ENCODE peak calls at places on chromosomes 5 and 9, in four cellular contexts. F is spleen, S is colonic mucosa, W is OCI-LY7. V is an unnamed sample.

GRCh38 chr5:143676794-143677193 is 135.2 kb upstream of the HMHB1 start:
- DNase-seq in F (no peak), S (no peak), W (no peak), V (no peak)

GRCh38 chr9:127519301-127520166 is 68.2 kb downstream of the LRSAM1 start:
- DNase-seq in F (no peak), S (peak; percentile 15), W (no peak), V (no peak)

GRCh38 chr9:95060916-95061315 is 256.6 kb downstream of the FANCC start:
- DNase-seq in F (no peak), S (no peak), W (no peak), V (no peak)

GRCh38 chr5:80763873-80764647 is 109.3 kb upstream of the DHFR start:
- DNase-seq in F (no peak), S (no peak), W (no peak), V (no peak)

GRCh38 chr9:75700252-75700640 is 190.2 kb upstream of the PCSK5 start:
- DNase-seq in F (no peak), S (no peak), W (no peak), V (no peak)

GRCh38 chr9:18490591-18491370 is 16.8 kb downstream of the ADAMTSL1 start:
- DNase-seq in F (no peak), S (no peak), W (no peak), V (no peak)

GRCh38 chr5:168705321-168705720 is 126.2 kb upstream of the PANK3 start:
- DNase-seq in F (no peak), S (no peak), W (no peak), V (no peak)

GRCh38 chr9:71737455-71737854 is 30.9 kb downstream of the CEMIP2 start:
- DNase-seq in F (no peak), S (peak; percentile 45), W (no peak), V (peak; percentile 82)

GRCh38 chr9:134049772-134050588 is 17.8 kb downstream of the BRD3 start:
- DNase-seq in F (peak; percentile 67), S (peak; percentile 69), W (no peak), V (peak; percentile 69)
- H3K27ac ChIP-seq in F (no peak overlapping the region), S (no peak overlapping the region), W (no peak overlapping the region), V (no peak overlapping the region)

DNA sequence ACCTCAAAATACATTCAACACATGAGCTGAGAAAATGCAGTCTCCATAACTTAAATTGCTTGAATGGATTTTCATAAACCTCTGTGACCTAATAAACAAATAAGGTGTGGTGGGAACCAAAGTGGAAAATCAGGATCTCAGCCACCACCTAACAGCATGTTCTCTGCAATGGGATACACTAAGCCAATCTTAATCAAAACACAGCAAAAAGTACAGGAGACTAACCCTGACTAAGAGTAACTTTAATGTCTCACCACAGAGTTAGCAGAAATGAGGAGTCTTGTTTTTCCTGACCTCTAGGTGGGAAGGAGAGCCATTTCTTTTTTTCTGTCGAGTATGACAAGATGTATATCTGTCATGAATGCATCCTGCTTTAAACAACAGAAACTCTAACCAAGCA is 48.5 kb downstream of the PLK2 start:
- DNase-seq in F (no peak), S (no peak), W (no peak), V (no peak)
- H3K27ac ChIP-seq in F (no peak overlapping the region), S (no peak overlapping the region), W (no peak overlapping the region), V (no peak overlapping the region)

DNA sequence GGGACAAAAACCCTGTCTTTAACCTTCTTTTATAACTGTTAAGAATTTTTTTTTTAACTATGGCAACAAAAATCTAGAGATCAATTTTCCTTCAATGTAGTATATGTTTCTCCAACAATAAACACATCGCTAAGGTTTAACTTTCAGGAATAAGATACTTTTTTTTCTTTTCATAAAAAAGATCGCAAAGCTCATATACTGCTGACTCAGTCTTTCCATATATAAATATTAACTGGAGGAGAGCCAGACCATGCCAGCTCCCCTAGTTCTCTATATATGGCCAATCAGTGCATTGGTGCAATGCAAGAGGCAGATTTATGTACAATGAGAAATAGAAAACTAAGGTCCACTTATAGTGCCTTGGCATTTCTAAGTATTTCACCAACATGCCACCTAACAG is 89.2 kb upstream of the GAS1 start:
- DNase-seq in F (no peak), S (no peak), W (no peak), V (no peak)
- H3K27ac ChIP-seq in F (no peak overlapping the region), S (no peak overlapping the region), W (no peak overlapping the region), V (no peak overlapping the region)

DNA sequence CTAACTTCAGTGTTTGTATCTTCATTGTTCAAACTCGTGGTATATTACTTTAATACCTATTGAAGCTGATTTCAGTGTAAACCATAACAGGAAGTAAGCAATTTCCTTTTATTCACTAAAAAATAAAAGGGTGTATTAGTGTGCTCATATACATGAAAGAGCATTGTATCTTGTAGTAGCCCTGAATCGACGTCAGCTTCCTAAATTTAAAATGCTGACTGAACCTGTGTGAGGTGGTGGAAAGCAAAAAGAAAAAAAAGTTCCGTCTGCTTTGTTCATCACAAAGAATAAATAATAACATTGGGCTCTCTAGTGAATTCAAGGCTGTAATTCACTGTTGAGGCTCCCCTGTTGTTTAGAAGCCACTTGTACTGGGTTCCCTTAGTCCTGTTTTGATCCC is 11.5 kb downstream of the SMARCA2 start:
- DNase-seq in F (no peak), S (no peak), W (no peak), V (no peak)
- H3K27ac ChIP-seq in F (peak overlapping the region; percentile 42), S (no peak overlapping the region), W (no peak overlapping the region), V (peak overlapping the region; percentile 45)

DNA sequence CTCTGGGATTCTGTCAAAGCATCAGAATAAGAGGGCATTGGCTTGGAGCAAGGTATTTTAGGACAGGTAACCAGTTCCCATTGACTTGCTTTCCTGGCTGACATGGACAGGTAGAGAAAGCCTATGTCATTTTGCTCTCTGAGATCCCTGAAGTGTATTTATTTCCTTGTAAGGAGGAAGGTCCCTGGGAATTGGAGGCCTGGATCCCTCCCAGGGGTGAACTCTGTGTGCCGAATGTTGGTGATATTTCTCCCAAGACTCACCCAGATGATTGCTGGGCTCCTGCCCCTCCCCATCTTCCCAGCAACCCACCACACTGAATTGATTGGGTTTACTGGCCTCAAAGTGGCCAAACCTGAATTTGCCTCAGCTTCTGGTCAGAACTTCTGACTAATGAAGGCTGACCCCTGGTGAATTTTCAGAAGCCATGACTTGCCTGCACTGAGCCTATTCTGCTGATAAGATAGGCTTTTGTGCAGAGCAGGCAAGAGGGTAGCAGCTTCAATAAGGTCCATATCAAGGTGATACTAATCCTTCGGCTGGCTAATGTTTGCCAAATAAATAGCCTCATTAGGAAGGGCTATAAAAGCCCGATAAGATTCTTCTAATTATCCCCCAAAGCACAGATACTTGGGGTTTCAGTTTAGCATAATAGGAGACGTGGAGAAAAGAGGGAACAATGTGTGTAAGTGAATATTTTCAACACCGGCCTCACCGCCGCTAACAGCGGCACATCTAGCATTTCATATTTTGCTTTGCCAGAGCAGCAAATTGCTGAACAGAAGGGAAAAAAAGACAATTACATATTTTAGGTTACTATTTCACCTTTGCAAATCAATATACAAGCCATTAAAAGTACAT is 152.9 kb upstream of the PITX1 start:
- DNase-seq in F (no peak), S (no peak), W (no peak), V (peak; percentile 69)
- H3K27ac ChIP-seq in F (no peak overlapping the region), S (peak overlapping the region; percentile 13), W (no peak overlapping the region), V (peak overlapping the region; percentile 5)

DNA sequence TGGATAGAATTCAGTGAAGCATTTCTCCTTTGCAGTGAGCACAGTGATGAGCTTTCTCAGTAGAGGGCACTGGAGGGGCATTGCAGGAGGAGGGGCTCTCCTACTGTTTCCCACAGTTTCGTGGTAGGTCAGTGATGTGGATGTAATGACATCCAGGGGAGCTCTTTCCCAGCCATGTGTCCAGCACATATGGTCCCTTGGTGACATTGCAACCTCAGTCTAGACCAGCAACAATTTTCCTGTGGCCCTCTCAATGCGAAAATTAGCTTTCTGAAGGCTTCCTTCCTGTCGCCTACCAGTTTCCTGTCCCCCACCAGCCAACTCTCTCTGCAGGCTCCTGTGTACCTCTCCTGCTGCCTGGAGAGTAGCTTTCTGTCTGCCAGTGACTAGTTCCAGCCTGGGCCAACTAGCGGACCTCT is 6.9 kb upstream of the PDCL start:
- DNase-seq in F (no peak), S (no peak), W (peak; percentile 47), V (no peak)
- H3K27ac ChIP-seq in F (no peak overlapping the region), S (no peak overlapping the region), W (no peak overlapping the region), V (no peak overlapping the region)

DNA sequence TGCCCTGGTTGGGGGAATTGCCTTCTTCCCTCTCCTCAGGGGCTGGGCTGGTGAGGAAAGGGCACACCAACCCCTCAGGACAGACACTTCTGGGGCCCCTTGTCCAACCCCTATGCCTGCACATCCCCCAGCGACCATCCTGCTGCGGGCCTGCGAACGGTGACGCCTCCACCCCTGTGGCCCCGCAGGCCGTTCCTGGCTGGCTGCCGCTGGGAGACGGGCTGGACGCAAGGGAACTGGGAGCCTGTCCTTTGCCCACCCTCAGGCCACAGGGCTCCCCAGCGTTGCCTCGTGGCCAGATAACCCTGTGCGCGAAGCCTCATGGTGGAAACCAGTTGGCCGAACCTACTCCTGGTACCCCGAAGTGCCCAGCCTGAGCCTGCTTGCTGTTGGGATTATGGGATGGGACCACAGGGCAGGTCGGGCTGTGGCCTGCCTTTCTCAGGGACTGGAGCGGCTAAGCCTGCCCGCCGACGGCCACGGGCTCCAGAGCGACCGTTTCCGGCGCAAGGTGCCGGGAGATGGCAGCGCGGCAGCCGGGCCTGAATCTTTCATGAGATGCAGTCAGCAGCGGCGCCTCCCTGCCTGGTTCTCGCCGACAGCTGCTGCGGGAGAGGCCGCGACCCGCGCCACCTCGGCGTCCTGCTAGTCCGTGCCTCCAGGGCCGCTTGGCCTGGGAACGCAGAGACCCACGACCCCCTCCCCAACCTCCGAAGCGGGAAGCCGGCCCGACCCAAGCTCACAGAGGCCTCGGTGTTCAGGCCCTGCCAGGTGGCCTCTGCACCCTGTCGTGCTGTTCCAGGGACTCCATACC is 6.5 kb upstream of the PITX1 start:
- DNase-seq in F (no peak), S (no peak), W (no peak), V (no peak)
- H3K27ac ChIP-seq in F (no peak overlapping the region), S (no peak overlapping the region), W (no peak overlapping the region), V (no peak overlapping the region)

GRCh38 chr5:142636698-142637324 is 49.1 kb downstream of the FGF1 start:
- DNase-seq in F (no peak), S (no peak), W (no peak), V (no peak)

GRCh38 chr5:142640316-142641005 is 45.4 kb downstream of the FGF1 start:
- DNase-seq in F (no peak), S (no peak), W (no peak), V (no peak)

GRCh38 chr5:142639455-142639854 is 46.4 kb downstream of the FGF1 start:
- DNase-seq in F (no peak), S (no peak), W (no peak), V (no peak)

GRCh38 chr5:142636093-142636492 is 49.8 kb downstream of the FGF1 start:
- DNase-seq in F (no peak), S (no peak), W (no peak), V (no peak)

DNA sequence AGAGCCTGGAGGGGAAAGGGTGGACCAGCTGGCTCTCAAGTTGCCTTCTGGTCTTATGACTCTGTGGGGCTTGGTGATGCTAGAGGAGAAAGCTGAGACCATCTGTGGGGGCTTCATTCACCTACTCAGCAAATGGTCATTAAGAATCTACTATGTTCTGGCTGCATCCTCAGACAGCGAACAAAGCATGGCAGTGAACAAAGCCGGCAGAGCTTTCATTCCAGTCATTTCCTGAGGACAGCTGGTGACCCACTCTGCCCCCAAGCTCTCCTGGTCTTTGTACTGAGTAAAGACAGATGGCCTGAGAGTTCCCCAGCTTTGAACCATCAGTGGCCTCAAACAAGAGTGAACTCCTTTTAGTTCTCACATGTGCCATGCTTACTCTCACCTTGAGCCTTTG is 48.0 kb downstream of the FGF1 start:
- DNase-seq in F (no peak), S (no peak), W (no peak), V (no peak)
- H3K27ac ChIP-seq in F (no peak overlapping the region), S (no peak overlapping the region), W (no peak overlapping the region), V (no peak overlapping the region)

V was measured in small intestine.